ENCODE peak calls at places on chromosomes 13 and 19, in ten cellular contexts. W is activated T-cell treated with anti-CD3 and anti-CD28 coated beads, Interleukin-2, amount 50 U/mL, for 1 hour; N is effector CD4-positive, alpha-beta T cell; H is activated CD8-positive, alpha-beta T cell treated with anti-CD3 and anti-CD28 coated beads for 36 hours; F is stimulated activated CD8-positive, alpha-beta memory T cell treated with anti-CD3 and anti-CD28 coated beads, Interleukin-7, amount 100 ng/mL, for 48 hours; Q is upper lobe of right lung; D is T1000; O is T-helper 1 cell; M is transverse colon; A is AG04449. K is an unnamed sample.

GRCh38 chr19:42154471-42155323 is 22.5 kb upstream of the POU2F2 start:
- DNase-seq in W (no peak), N (no peak), H (peak), O (no peak), A (no peak), D (no peak), M (no peak), Q (no peak), F (no peak), K (peak)

GRCh38 chr13:100734194-100734720 is 59.7 kb upstream of the TMTC4 start:
- DNase-seq in W (no peak), H (no peak), F (no peak), M (no peak), O (no peak), Q (no peak), N (no peak), A (no peak), D (no peak), K (no peak)

GRCh38 chr19:42497492-42498226 is 30.6 kb downstream of the CEACAM1 start:
- DNase-seq in O (no peak), H (no peak), D (no peak), M (peak), Q (no peak), A (no peak), F (no peak), N (no peak), W (no peak), K (peak)

GRCh38 chr19:17328517-17329060 is 6.1 kb downstream of the ANO8 start:
- DNase-seq in W (peak), M (no peak), Q (no peak), H (no peak), A (no peak), F (no peak), N (peak), D (no peak), O (peak), K (no peak)

GRCh38 chr19:13838943-13839192 is 38.1 kb upstream of the NANOS3 start:
- DNase-seq in N (no peak), Q (no peak), O (no peak), H (no peak), F (no peak), A (no peak), M (no peak), D (no peak), W (no peak), K (no peak)

GRCh38 chr19:18063463-18063862 is 23.3 kb downstream of the IL12RB1 start:
- DNase-seq in D (no peak), H (no peak), W (no peak), F (no peak), N (no peak), M (no peak), O (peak), Q (no peak), A (no peak), K (no peak)

GRCh38 chr19:2575734-2576481 is 100.0 kb downstream of the GADD45B start:
- DNase-seq in N (no peak), W (no peak), M (peak), O (no peak), Q (peak), A (no peak), D (peak), H (no peak), F (no peak), K (peak)

GRCh38 chr13:95710313-95710712 is 33.4 kb downstream of the DNAJC3 start:
- DNase-seq in W (no peak), O (no peak), Q (no peak), N (no peak), M (no peak), F (no peak), H (no peak), A (no peak), D (no peak), K (no peak)

GRCh38 chr13:61183670-61184069 is 232.0 kb downstream of the PCDH20 start:
- DNase-seq in H (no peak), D (no peak), M (no peak), A (no peak), O (no peak), Q (no peak), N (no peak), W (no peak), F (no peak), K (no peak)

GRCh38 chr19:4639531-4640246 is 373 bp downstream of the TNFAIP8L1 start:
- DNase-seq in M (peak), H (no peak), N (no peak), Q (peak), W (peak), D (peak), F (no peak), O (no peak), A (no peak), K (no peak)

GRCh38 chr19:39335168-39335567 is 675 bp downstream of the GMFG start:
- DNase-seq in D (no peak), M (no peak), N (no peak), Q (no peak), F (no peak), W (no peak), H (peak), A (no peak), O (no peak), K (no peak)

GRCh38 chr19:45613926-45614725 is 12.1 kb upstream of the GPR4 start:
- DNase-seq in M (peak), H (peak), F (peak), D (peak), Q (no peak), W (no peak), O (no peak), N (no peak), A (peak), K (peak)

GRCh38 chr19:50478901-50479715 is 2.5 kb upstream of the GARIN5A start:
- DNase-seq in Q (peak), N (no peak), A (no peak), D (no peak), H (peak), O (no peak), W (no peak), M (no peak), F (no peak), K (peak)

GRCh38 chr19:44848036-44848804 is 2.1 kb downstream of the NECTIN2 start:
- DNase-seq in F (no peak), H (peak), O (no peak), Q (no peak), D (no peak), N (no peak), A (no peak), W (no peak), M (no peak), K (no peak)

GRCh38 chr19:5075603-5076002 is 106.7 kb downstream of the KDM4B start:
- DNase-seq in A (no peak), D (no peak), O (no peak), M (no peak), Q (no peak), H (peak), W (no peak), F (peak), N (no peak), K (no peak)

GRCh38 chr19:2424686-2425621 is 2.4 kb downstream of the TIMM13 start:
- DNase-seq in O (no peak), A (peak), W (no peak), H (no peak), N (no peak), M (no peak), Q (peak), D (peak), F (no peak), K (no peak)

GRCh38 chr13:90732049-90732448 is 615.4 kb upstream of the MIR17HG start:
- DNase-seq in N (no peak), O (no peak), H (peak), W (no peak), A (no peak), F (no peak), D (no peak), M (no peak), Q (no peak), K (no peak)

K was measured in Calu3.